ENCODE peak calls at places on chromosomes 7 and 10, in five cellular contexts. One of them, this sample, is unnamed.

GRCh38 chr7:1087952-1088920 is at the start of gene GPER1:
- DNase-seq in NAMALWA: peak
- DNase-seq in B cell: no peak
- DNase-seq in CD4-positive, alpha-beta T cell: no peak
- DNase-seq in MCF 10A: peak
- DNase-seq in this sample: no peak

GRCh38 chr10:67476201-67476600 is 219.8 kb downstream of the CTNNA3 start:
- DNase-seq in CD4-positive, alpha-beta T cell: no peak
- DNase-seq in NAMALWA: no peak
- DNase-seq in B cell: no peak
- DNase-seq in MCF 10A: no peak
- DNase-seq in this sample: no peak

GRCh38 chr7:2982831-2983230 is 60.8 kb downstream of the CARD11 start:
- DNase-seq in NAMALWA: no peak
- DNase-seq in CD4-positive, alpha-beta T cell: peak
- DNase-seq in B cell: peak
- DNase-seq in MCF 10A: no peak
- DNase-seq in this sample: no peak

GRCh38 chr10:117533507-117534281 is 8.9 kb upstream of the EMX2 start:
- DNase-seq in B cell: no peak
- DNase-seq in MCF 10A: no peak
- DNase-seq in NAMALWA: no peak
- DNase-seq in CD4-positive, alpha-beta T cell: no peak
- DNase-seq in this sample: no peak

GRCh38 chr10:114239117-114239993 is at the start of gene VWA2:
- DNase-seq in MCF 10A: no peak
- DNase-seq in CD4-positive, alpha-beta T cell: peak
- DNase-seq in NAMALWA: no peak
- DNase-seq in B cell: peak
- DNase-seq in this sample: no peak

GRCh38 chr10:49647554-49647953 is 31.9 kb upstream of the C10orf53 start:
- DNase-seq in CD4-positive, alpha-beta T cell: no peak
- DNase-seq in MCF 10A: no peak
- DNase-seq in NAMALWA: no peak
- DNase-seq in B cell: no peak
- DNase-seq in this sample: no peak

GRCh38 chr7:131312838-131313237 is 14.8 kb upstream of the MKLN1 start:
- DNase-seq in CD4-positive, alpha-beta T cell: no peak
- DNase-seq in B cell: no peak
- DNase-seq in MCF 10A: no peak
- DNase-seq in NAMALWA: no peak
- DNase-seq in this sample: no peak

GRCh38 chr7:100642534-100642907 is 1.2 kb upstream of the TFR2 start:
- DNase-seq in NAMALWA: peak
- DNase-seq in CD4-positive, alpha-beta T cell: no peak
- DNase-seq in MCF 10A: no peak
- DNase-seq in B cell: peak
- DNase-seq in this sample: peak

GRCh38 chr7:119270644-119271043 is 1002.3 kb upstream of the KCND2 start:
- DNase-seq in CD4-positive, alpha-beta T cell: no peak
- DNase-seq in NAMALWA: no peak
- DNase-seq in MCF 10A: no peak
- DNase-seq in B cell: no peak
- DNase-seq in this sample: no peak

GRCh38 chr10:784377-784758 is 94.9 kb upstream of the DIP2C start:
- DNase-seq in B cell: peak
- DNase-seq in CD4-positive, alpha-beta T cell: no peak
- DNase-seq in NAMALWA: no peak
- DNase-seq in MCF 10A: no peak
- DNase-seq in this sample: peak

GRCh38 chr10:62430881-62431280 is 56.7 kb downstream of the ZNF365 start:
- DNase-seq in MCF 10A: no peak
- DNase-seq in B cell: no peak
- DNase-seq in NAMALWA: no peak
- DNase-seq in CD4-positive, alpha-beta T cell: no peak
- DNase-seq in this sample: no peak

GRCh38 chr7:157854066-157854891 is 517.5 kb downstream of the DNAJB6 start:
- DNase-seq in MCF 10A: no peak
- DNase-seq in CD4-positive, alpha-beta T cell: no peak
- DNase-seq in B cell: no peak
- DNase-seq in NAMALWA: no peak
- DNase-seq in this sample: no peak

GRCh38 chr7:157397751-157398691 is 61.2 kb downstream of the DNAJB6 start:
- DNase-seq in MCF 10A: peak
- DNase-seq in B cell: no peak
- DNase-seq in CD4-positive, alpha-beta T cell: no peak
- DNase-seq in NAMALWA: peak
- DNase-seq in this sample: no peak

GRCh38 chr10:132020456-132020855 is 38.7 kb upstream of the BNIP3 start:
- DNase-seq in MCF 10A: no peak
- DNase-seq in NAMALWA: no peak
- DNase-seq in B cell: no peak
- DNase-seq in CD4-positive, alpha-beta T cell: no peak
- DNase-seq in this sample: no peak

GRCh38 chr10:82969405-82969804 is 1094.4 kb downstream of the NRG3 start:
- DNase-seq in B cell: no peak
- DNase-seq in NAMALWA: peak
- DNase-seq in CD4-positive, alpha-beta T cell: no peak
- DNase-seq in MCF 10A: peak
- DNase-seq in this sample: no peak

GRCh38 chr10:58691528-58691927 is 178.9 kb downstream of the BICC1 start:
- DNase-seq in MCF 10A: no peak
- DNase-seq in CD4-positive, alpha-beta T cell: no peak
- DNase-seq in B cell: no peak
- DNase-seq in NAMALWA: no peak
- DNase-seq in this sample: no peak